ENCODE peak calls at places on chromosomes 5 and 9, in seven cellular contexts. E is tibial artery; Q is OCI-LY7; P is GM23248; Y is AG04450; N is CD8-positive, alpha-beta T cell; S is PC-3. D is an unnamed sample.

GRCh38 chr5:13328316-13328715 is 616.2 kb downstream of the DNAH5 start:
- DNase-seq in Y (no peak), Q (no peak), E (no peak), P (peak), S (peak), N (no peak), D (no peak)

GRCh38 chr9:113516840-113517577 is 53.5 kb downstream of the RGS3 start:
- DNase-seq in S (no peak), P (no peak), N (peak), Q (peak), E (no peak), Y (no peak), D (no peak)

GRCh38 chr9:17130285-17130684 is 4.6 kb upstream of the CNTLN start:
- DNase-seq in Y (no peak), P (no peak), N (no peak), S (no peak), E (no peak), Q (no peak), D (no peak)

GRCh38 chr9:4009006-4009511 is 290.8 kb downstream of the GLIS3 start:
- DNase-seq in S (peak), Y (no peak), P (peak), Q (no peak), N (no peak), E (no peak), D (no peak)

GRCh38 chr9:98558575-98558974 is 150.2 kb downstream of the GABBR2 start:
- DNase-seq in Q (no peak), E (no peak), N (no peak), Y (no peak), P (peak), S (no peak), D (no peak)

GRCh38 chr5:10649518-10650410 is 85.9 kb downstream of the ANKRD33B start:
- DNase-seq in P (no peak), S (no peak), Y (no peak), E (no peak), Q (no peak), N (no peak), D (no peak)

GRCh38 chr9:134887686-134888602 is 7.3 kb downstream of the FCN2 start:
- DNase-seq in P (no peak), N (no peak), E (peak), Q (no peak), S (no peak), Y (no peak), D (no peak)

GRCh38 chr5:142327111-142327842 is 2.5 kb upstream of the SPRY4 start:
- DNase-seq in P (peak), Q (no peak), E (no peak), S (peak), Y (no peak), N (no peak), D (no peak)

GRCh38 chr9:116437411-116438370 is 249.4 kb upstream of the TRIM32 start:
- DNase-seq in S (no peak), P (no peak), Q (no peak), N (no peak), E (no peak), Y (no peak), D (no peak)

GRCh38 chr9:116448463-116448862 is 238.6 kb upstream of the TRIM32 start:
- DNase-seq in S (no peak), P (no peak), N (no peak), E (no peak), Q (no peak), Y (no peak), D (no peak)

GRCh38 chr9:116447914-116448313 is 239.2 kb upstream of the TRIM32 start:
- DNase-seq in S (no peak), Y (no peak), Q (no peak), E (no peak), P (no peak), N (no peak), D (no peak)

GRCh38 chr9:116442528-116442927 is 244.6 kb upstream of the TRIM32 start:
- DNase-seq in P (no peak), N (no peak), Q (no peak), Y (no peak), E (no peak), S (no peak), D (no peak)
- H3K4me3 ChIP-seq in P (no peak), N (no peak), Q (no peak), Y (no peak), E (no peak), S (no peak), D (no peak)

GRCh38 chr5:150777685-150778084 is 872 bp upstream of the SMIM3 start:
- DNase-seq in E (no peak), N (no peak), P (peak), Y (no peak), Q (no peak), S (no peak), D (no peak)
- H3K4me3 ChIP-seq in E (peak), N (no peak), P (peak), Y (peak), Q (no peak), S (peak), D (peak)

GRCh38 chr9:13142776-13143175 is 136.7 kb downstream of the MPDZ start:
- DNase-seq in S (no peak), Y (no peak), P (no peak), E (no peak), N (no peak), Q (no peak), D (no peak)

GRCh38 chr9:13140843-13141592 is 138.5 kb downstream of the MPDZ start:
- DNase-seq in Y (no peak), E (no peak), S (peak), P (peak), Q (no peak), N (no peak), D (no peak)

GRCh38 chr9:13141629-13142028 is 137.9 kb downstream of the MPDZ start:
- DNase-seq in N (no peak), P (no peak), S (peak), Q (no peak), E (no peak), Y (no peak), D (no peak)

GRCh38 chr9:13143281-13143680 is 136.2 kb downstream of the MPDZ start:
- DNase-seq in P (no peak), Y (no peak), E (no peak), Q (no peak), N (no peak), S (no peak), D (no peak)

DNA sequence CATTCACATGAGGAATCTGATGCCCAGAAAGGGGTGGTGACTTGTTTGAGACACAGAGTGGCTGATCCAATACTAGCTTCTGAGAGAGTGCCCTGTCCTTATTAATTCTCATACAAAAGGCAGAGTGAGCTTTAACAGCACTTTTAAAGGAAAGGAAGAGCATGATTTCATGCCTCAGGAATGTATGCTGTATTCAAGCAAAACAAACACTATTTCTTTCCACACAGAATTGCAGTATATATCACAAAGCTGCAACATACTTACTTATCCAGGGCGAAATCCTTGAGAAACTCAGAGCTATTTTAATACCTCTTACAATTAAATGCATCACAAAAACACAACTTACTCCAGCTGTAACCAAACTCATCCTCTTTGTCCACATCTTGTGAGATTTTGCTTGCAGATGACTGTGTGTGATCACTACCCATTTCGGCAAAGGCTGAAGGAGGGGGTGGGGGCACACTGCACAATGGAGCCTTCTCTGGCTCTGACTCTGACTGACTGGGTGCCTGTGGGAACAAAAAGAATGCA is 139.8 kb downstream of the MPDZ start:
- DNase-seq in E (no peak), Q (no peak), P (peak), Y (peak), S (peak), N (no peak), D (peak)
- H3K4me3 ChIP-seq in E (no peak), Q (no peak), P (peak), Y (peak), S (peak), N (no peak), D (no peak)

DNA sequence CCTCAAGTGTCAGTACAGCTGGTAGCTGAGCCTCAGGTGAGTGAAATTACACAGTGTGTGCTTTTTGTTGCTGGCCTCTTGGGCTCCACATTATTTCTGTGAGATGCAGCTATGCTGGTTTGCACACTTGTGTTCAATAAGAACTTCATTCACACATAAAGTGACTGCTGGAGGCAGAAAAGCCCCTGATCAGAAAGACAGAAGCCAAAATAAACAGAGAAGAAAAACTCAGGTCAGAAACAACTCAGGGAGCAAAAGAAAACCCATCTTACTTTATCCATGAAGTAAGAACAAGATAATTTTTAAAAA is 15.1 kb downstream of the PNPLA7 start:
- DNase-seq in S (no peak), Q (no peak), Y (no peak), N (no peak), E (no peak), P (no peak), D (no peak)
- H3K4me3 ChIP-seq in S (no peak), Q (no peak), Y (no peak), N (no peak), E (no peak), P (no peak), D (no peak)

GRCh38 chr5:73438048-73438896 is 10.3 kb downstream of the FOXD1 start:
- DNase-seq in N (no peak), Y (no peak), P (peak), S (peak), E (no peak), Q (no peak), D (no peak)
- H3K4me3 ChIP-seq in N (no peak), Y (no peak), P (peak), S (peak), E (no peak), Q (no peak), D (peak)

GRCh38 chr5:444226-444625 is 1.2 kb downstream of the EXOC3 start:
- DNase-seq in Q (no peak), N (no peak), P (no peak), E (peak), S (no peak), Y (no peak), D (no peak)
- H3K4me3 ChIP-seq in Q (peak), N (no peak), P (peak), E (peak), S (peak), Y (peak), D (peak)

DNA sequence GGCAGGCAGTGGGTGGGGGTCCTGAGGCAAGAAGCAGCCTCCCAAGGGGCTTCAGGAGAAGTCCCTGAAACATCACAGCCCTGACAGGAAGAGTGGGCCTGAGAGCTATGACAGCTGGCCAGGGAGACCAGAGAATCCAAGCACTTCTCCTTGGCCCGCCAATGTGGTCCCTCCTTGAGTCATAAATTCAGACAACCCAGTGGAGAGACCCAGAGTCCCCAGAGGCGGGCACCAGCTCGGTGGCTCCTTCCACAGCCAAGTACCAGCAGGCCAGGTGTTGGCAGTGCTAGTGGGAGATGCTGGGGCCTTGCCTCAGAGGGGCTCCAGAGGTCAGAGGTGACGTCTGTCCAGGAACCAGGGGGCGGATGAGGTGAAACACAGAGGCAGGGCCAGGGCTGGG is 1.6 kb upstream of the DOK3 start:
- DNase-seq in Q (peak), N (no peak), P (no peak), E (no peak), S (no peak), Y (no peak), D (no peak)
- H3K4me3 ChIP-seq in Q (peak), N (no peak), P (no peak), E (no peak), S (no peak), Y (no peak), D (no peak)

GRCh38 chr5:43193952-43194321 is 1.9 kb downstream of the NIM1K start:
- DNase-seq in E (no peak), P (peak), S (no peak), N (no peak), Q (no peak), Y (no peak), D (no peak)
- H3K4me3 ChIP-seq in E (no peak), P (peak), S (peak), N (no peak), Q (no peak), Y (peak), D (no peak)

GRCh38 chr5:67015577-67016290 is 180.9 kb downstream of the CD180 start:
- DNase-seq in S (peak), N (no peak), E (no peak), Q (no peak), Y (peak), P (no peak), D (no peak)
- H3K4me3 ChIP-seq in S (peak), N (no peak), E (peak), Q (no peak), Y (peak), P (peak), D (peak)

DNA sequence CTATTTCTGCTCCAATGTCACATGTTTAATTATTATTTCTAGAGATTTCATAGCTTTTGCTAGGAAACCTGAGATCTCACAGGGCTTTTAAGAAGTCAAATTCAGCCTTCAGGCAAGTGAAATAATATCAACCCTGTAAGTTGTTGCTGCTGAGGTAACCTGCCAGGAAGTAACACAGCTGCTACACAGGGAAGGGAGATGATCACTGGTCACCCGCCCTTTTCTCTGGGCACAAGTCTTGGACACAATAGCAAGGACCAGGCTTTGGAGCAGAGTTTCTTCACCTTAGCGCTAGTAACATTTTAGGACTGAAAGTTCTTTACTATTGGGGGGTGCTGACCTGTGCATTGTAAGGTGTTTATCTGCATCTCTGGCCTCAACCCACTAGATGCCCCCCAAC is 50.1 kb downstream of the PTTG1 start:
- DNase-seq in E (no peak), Q (peak), N (no peak), S (no peak), P (no peak), Y (no peak), D (no peak)
- H3K4me3 ChIP-seq in E (no peak), Q (peak), N (no peak), S (no peak), P (no peak), Y (no peak), D (no peak)